ENCODE peak calls at places on chromosomes 4 and X, in five cellular contexts. One of them, this sample, is unnamed.

GRCh38 chr4:187232796-187233195 is 509.1 kb upstream of the FAT1 start:
- DNase-seq in esophagus squamous epithelium: no peak
- DNase-seq in fibroblast of the aortic adventitia: no peak
- DNase-seq in HepG2: no peak
- DNase-seq in OCI-LY7: no peak
- DNase-seq in this sample: no peak

GRCh38 chrX:116862340-116862739 is 399.6 kb upstream of the CT83 start:
- DNase-seq in esophagus squamous epithelium: no peak
- DNase-seq in fibroblast of the aortic adventitia: no peak
- DNase-seq in HepG2: no peak
- DNase-seq in OCI-LY7: no peak
- DNase-seq in this sample: no peak

GRCh38 chrX:107775734-107776511 is at the start of gene TSC22D3:
- DNase-seq in esophagus squamous epithelium: peak
- DNase-seq in fibroblast of the aortic adventitia: peak
- DNase-seq in HepG2: peak
- DNase-seq in OCI-LY7: peak
- DNase-seq in this sample: peak

GRCh38 chr4:145507636-145508035 is 26.0 kb downstream of the SMAD1 start:
- DNase-seq in esophagus squamous epithelium: no peak
- DNase-seq in fibroblast of the aortic adventitia: peak
- DNase-seq in HepG2: peak
- DNase-seq in OCI-LY7: peak
- DNase-seq in this sample: no peak

GRCh38 chr4:8208565-8208964 is 9.5 kb downstream of the SH3TC1 start:
- DNase-seq in esophagus squamous epithelium: no peak
- DNase-seq in fibroblast of the aortic adventitia: no peak
- DNase-seq in HepG2: no peak
- DNase-seq in OCI-LY7: no peak
- DNase-seq in this sample: no peak

GRCh38 chr4:21535901-21536300 is 412.7 kb downstream of the KCNIP4 start:
- DNase-seq in esophagus squamous epithelium: no peak
- DNase-seq in fibroblast of the aortic adventitia: no peak
- DNase-seq in HepG2: no peak
- DNase-seq in OCI-LY7: no peak
- DNase-seq in this sample: no peak

GRCh38 chrX:100424012-100424411 is 13.9 kb upstream of the PCDH19 start:
- DNase-seq in esophagus squamous epithelium: no peak
- DNase-seq in fibroblast of the aortic adventitia: no peak
- DNase-seq in HepG2: no peak
- DNase-seq in OCI-LY7: no peak
- DNase-seq in this sample: no peak

GRCh38 chr4:10353110-10353509 is 104.1 kb downstream of the ZNF518B start:
- DNase-seq in esophagus squamous epithelium: no peak
- DNase-seq in fibroblast of the aortic adventitia: no peak
- DNase-seq in HepG2: no peak
- DNase-seq in OCI-LY7: no peak
- DNase-seq in this sample: no peak

GRCh38 chrX:70479197-70479969 is 34.7 kb downstream of the DLG3 start:
- DNase-seq in esophagus squamous epithelium: no peak
- DNase-seq in fibroblast of the aortic adventitia: peak
- DNase-seq in HepG2: peak
- DNase-seq in OCI-LY7: no peak
- DNase-seq in this sample: no peak

GRCh38 chrX:107483976-107484726 is 34.7 kb downstream of the FRMPD3 start:
- DNase-seq in esophagus squamous epithelium: no peak
- DNase-seq in fibroblast of the aortic adventitia: peak
- DNase-seq in HepG2: no peak
- DNase-seq in OCI-LY7: no peak
- DNase-seq in this sample: no peak

GRCh38 chr4:183920512-183920911 is 15.4 kb downstream of the STOX2 start:
- DNase-seq in esophagus squamous epithelium: no peak
- DNase-seq in fibroblast of the aortic adventitia: no peak
- DNase-seq in HepG2: no peak
- DNase-seq in OCI-LY7: peak
- DNase-seq in this sample: no peak

GRCh38 chrX:125505207-125505606 is 185.5 kb downstream of the TEX13C start:
- DNase-seq in esophagus squamous epithelium: no peak
- DNase-seq in fibroblast of the aortic adventitia: no peak
- DNase-seq in HepG2: no peak
- DNase-seq in OCI-LY7: no peak
- DNase-seq in this sample: no peak

GRCh38 chrX:48458711-48459110 is 11.3 kb downstream of the SLC38A5 start:
- DNase-seq in esophagus squamous epithelium: no peak
- DNase-seq in fibroblast of the aortic adventitia: no peak
- DNase-seq in HepG2: no peak
- DNase-seq in OCI-LY7: no peak
- DNase-seq in this sample: no peak

GRCh38 chr4:56301181-56302076 is 85.9 kb downstream of the AASDH start:
- DNase-seq in esophagus squamous epithelium: peak
- DNase-seq in fibroblast of the aortic adventitia: peak
- DNase-seq in HepG2: peak
- DNase-seq in OCI-LY7: peak
- DNase-seq in this sample: peak

GRCh38 chr4:158010346-158010745 is 162.5 kb downstream of the GASK1B start:
- DNase-seq in esophagus squamous epithelium: no peak
- DNase-seq in fibroblast of the aortic adventitia: no peak
- DNase-seq in HepG2: no peak
- DNase-seq in OCI-LY7: no peak
- DNase-seq in this sample: no peak

GRCh38 chr4:48031802-48032525 is 15.4 kb downstream of the NIPAL1 start:
- DNase-seq in esophagus squamous epithelium: no peak
- DNase-seq in fibroblast of the aortic adventitia: peak
- DNase-seq in HepG2: no peak
- DNase-seq in OCI-LY7: no peak
- DNase-seq in this sample: no peak

GRCh38 chr4:107858158-107858742 is 33.5 kb downstream of the SGMS2 start:
- DNase-seq in esophagus squamous epithelium: no peak
- DNase-seq in fibroblast of the aortic adventitia: no peak
- DNase-seq in HepG2: no peak
- DNase-seq in OCI-LY7: no peak
- DNase-seq in this sample: no peak

GRCh38 chr4:74365761-74366160 is 816 bp downstream of the EREG start:
- DNase-seq in esophagus squamous epithelium: no peak
- DNase-seq in fibroblast of the aortic adventitia: no peak
- DNase-seq in HepG2: no peak
- DNase-seq in OCI-LY7: no peak
- DNase-seq in this sample: no peak

GRCh38 chr4:57462843-57463242 is 352.7 kb upstream of the IGFBP7 start:
- DNase-seq in esophagus squamous epithelium: no peak
- DNase-seq in fibroblast of the aortic adventitia: no peak
- DNase-seq in HepG2: no peak
- DNase-seq in OCI-LY7: no peak
- DNase-seq in this sample: no peak

GRCh38 chrX:39653656-39654055 is 444.1 kb downstream of the BCOR start:
- DNase-seq in esophagus squamous epithelium: no peak
- DNase-seq in fibroblast of the aortic adventitia: peak
- DNase-seq in HepG2: no peak
- DNase-seq in OCI-LY7: no peak
- DNase-seq in this sample: no peak

GRCh38 chr4:56650259-56651070 is 30.6 kb downstream of the HOPX start:
- DNase-seq in esophagus squamous epithelium: no peak
- DNase-seq in fibroblast of the aortic adventitia: no peak
- DNase-seq in HepG2: no peak
- DNase-seq in OCI-LY7: no peak
- DNase-seq in this sample: no peak

GRCh38 chrX:155105919-155106318 is 34.6 kb downstream of the BRCC3 start:
- DNase-seq in esophagus squamous epithelium: no peak
- DNase-seq in fibroblast of the aortic adventitia: no peak
- DNase-seq in HepG2: no peak
- DNase-seq in OCI-LY7: no peak
- DNase-seq in this sample: no peak

GRCh38 chrX:17802756-17803155 is 58.3 kb downstream of the RAI2 start:
- DNase-seq in esophagus squamous epithelium: no peak
- DNase-seq in fibroblast of the aortic adventitia: no peak
- DNase-seq in HepG2: no peak
- DNase-seq in OCI-LY7: no peak
- DNase-seq in this sample: no peak

GRCh38 chrX:81301877-81302276 is 100.0 kb downstream of the SH3BGRL start:
- DNase-seq in esophagus squamous epithelium: no peak
- DNase-seq in fibroblast of the aortic adventitia: peak
- DNase-seq in HepG2: no peak
- DNase-seq in OCI-LY7: no peak
- DNase-seq in this sample: no peak

GRCh38 chrX:13341491-13342101 is 21.7 kb upstream of the ATXN3L start:
- DNase-seq in esophagus squamous epithelium: no peak
- DNase-seq in fibroblast of the aortic adventitia: peak
- DNase-seq in HepG2: no peak
- DNase-seq in OCI-LY7: peak
- DNase-seq in this sample: no peak
- TF ChIP-seq CTCF in esophagus squamous epithelium: no peak
- TF ChIP-seq CTCF in fibroblast of the aortic adventitia: peak
- TF ChIP-seq CTCF in HepG2: no peak
- TF ChIP-seq CTCF in OCI-LY7: peak
- TF ChIP-seq CTCF in this sample: no peak

GRCh38 chrX:83501003-83501402 is 7.1 kb upstream of the POU3F4 start:
- DNase-seq in esophagus squamous epithelium: no peak
- DNase-seq in fibroblast of the aortic adventitia: no peak
- DNase-seq in HepG2: no peak
- DNase-seq in OCI-LY7: no peak
- DNase-seq in this sample: no peak
- TF ChIP-seq CTCF in esophagus squamous epithelium: no peak
- TF ChIP-seq CTCF in fibroblast of the aortic adventitia: no peak
- TF ChIP-seq CTCF in HepG2: no peak
- TF ChIP-seq CTCF in OCI-LY7: no peak
- TF ChIP-seq CTCF in this sample: no peak

DNA sequence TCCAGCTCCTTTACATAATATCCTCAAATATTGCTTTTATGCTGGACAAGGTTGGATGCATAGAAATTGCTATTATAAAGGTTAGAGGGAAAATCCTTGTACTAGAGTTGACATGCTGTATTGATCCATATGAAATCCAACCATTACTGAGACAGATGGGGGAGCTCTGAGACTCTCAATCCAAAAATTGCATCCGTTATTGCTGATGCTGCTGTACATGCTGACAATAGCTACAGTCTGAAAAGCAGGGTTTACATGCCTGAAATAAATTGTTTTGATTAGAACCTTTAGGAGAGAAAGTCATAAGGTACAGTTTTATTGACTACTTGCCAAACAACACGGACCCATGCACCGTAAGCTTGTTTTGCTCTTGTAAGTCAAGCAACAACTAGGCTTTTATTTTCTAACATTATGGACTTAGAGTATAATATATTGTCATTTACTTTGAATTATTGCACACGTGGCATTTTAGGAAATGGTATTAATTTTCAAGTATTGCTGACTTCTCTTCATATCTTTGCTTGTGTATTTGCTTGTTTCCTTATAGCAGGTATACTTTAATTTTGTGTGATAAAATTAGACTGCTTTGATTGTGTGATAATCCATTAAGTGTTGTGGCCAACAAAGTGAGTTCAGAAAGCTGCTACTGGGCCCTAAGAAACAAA is 1365.2 kb downstream of the STIM2 start:
- DNase-seq in esophagus squamous epithelium: no peak
- DNase-seq in fibroblast of the aortic adventitia: peak
- DNase-seq in HepG2: no peak
- DNase-seq in OCI-LY7: no peak
- DNase-seq in this sample: no peak
- TF ChIP-seq CTCF in esophagus squamous epithelium: no peak
- TF ChIP-seq CTCF in fibroblast of the aortic adventitia: no peak
- TF ChIP-seq CTCF in HepG2: no peak
- TF ChIP-seq CTCF in OCI-LY7: no peak
- TF ChIP-seq CTCF in this sample: no peak

GRCh38 chr4:124486423-124486822 is 226.1 kb downstream of the ANKRD50 start:
- DNase-seq in esophagus squamous epithelium: no peak
- DNase-seq in fibroblast of the aortic adventitia: no peak
- DNase-seq in HepG2: peak
- DNase-seq in OCI-LY7: no peak
- DNase-seq in this sample: no peak
- TF ChIP-seq CTCF in esophagus squamous epithelium: no peak
- TF ChIP-seq CTCF in fibroblast of the aortic adventitia: no peak
- TF ChIP-seq CTCF in HepG2: peak
- TF ChIP-seq CTCF in OCI-LY7: no peak
- TF ChIP-seq CTCF in this sample: no peak

DNA sequence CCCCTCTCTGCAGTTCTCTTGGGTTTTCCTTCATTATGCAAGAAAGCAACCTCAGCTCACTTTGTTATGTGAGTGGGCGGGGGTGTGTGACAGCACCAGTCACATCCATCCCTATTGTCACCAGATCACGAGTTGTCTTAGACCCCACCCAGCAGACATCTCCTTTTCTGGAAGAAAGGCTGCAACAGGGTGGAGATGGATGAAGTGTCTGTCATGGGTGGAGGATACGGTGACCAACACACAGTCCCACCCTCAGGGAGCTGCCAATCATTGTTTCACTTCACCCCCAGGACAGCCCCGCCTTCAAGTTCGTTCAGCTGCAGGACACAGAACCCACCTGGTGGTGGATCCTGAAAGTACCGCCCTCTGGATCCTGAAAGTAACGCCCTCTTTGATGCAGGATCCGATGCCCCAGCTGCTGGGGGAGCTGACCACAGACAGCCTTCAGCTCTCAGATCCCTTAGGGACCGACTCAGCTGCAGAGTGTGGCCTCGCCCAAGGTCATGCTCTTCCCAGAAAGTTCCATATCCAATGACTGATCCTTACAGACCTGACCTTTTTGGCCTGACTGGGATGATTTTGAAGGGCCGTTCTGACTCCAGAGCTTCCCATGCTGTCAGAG is 79.7 kb downstream of the SMIM20 start:
- DNase-seq in esophagus squamous epithelium: no peak
- DNase-seq in fibroblast of the aortic adventitia: peak
- DNase-seq in HepG2: peak
- DNase-seq in OCI-LY7: peak
- DNase-seq in this sample: no peak
- TF ChIP-seq CTCF in esophagus squamous epithelium: peak
- TF ChIP-seq CTCF in fibroblast of the aortic adventitia: peak
- TF ChIP-seq CTCF in HepG2: peak
- TF ChIP-seq CTCF in OCI-LY7: peak
- TF ChIP-seq CTCF in this sample: no peak

This sample was measured in breast epithelium.